ENCODE peak calls at places on chromosomes 11 and 22, in five cellular contexts. J is PC-3, H is GM23248, D is SK-N-SH, B is HCT116. V is an unnamed sample.

GRCh38 chr22:38981005-38981658 is 1.0 kb upstream of the APOBEC3B start:
- DNase-seq in J (peak), H (peak), D (no peak), B (peak), V (peak)

GRCh38 chr22:19885841-19886592 is 31.3 kb upstream of the GNB1L start:
- DNase-seq in J (no peak), H (no peak), D (no peak), B (no peak), V (no peak)

GRCh38 chr11:69711824-69712801 is 8.3 kb upstream of the FGF19 start:
- DNase-seq in J (no peak), H (no peak), D (no peak), B (peak), V (peak)

GRCh38 chr11:121340010-121340580 is 47.5 kb downstream of the SC5D start:
- DNase-seq in J (no peak), H (no peak), D (no peak), B (no peak), V (no peak)

GRCh38 chr11:69659591-69659990 is 15.6 kb downstream of the LTO1 start:
- DNase-seq in J (no peak), H (no peak), D (peak), B (no peak), V (no peak)

GRCh38 chr11:13680501-13681264 is 12.2 kb downstream of the FAR1 start:
- DNase-seq in J (no peak), H (peak), D (no peak), B (no peak), V (peak)

GRCh38 chr11:93216511-93217121 is 18.8 kb upstream of the SLC36A4 start:
- DNase-seq in J (no peak), H (no peak), D (peak), B (no peak), V (no peak)

GRCh38 chr22:44623771-44624510 is 78.1 kb upstream of the PRR5 start:
- DNase-seq in J (peak), H (no peak), D (no peak), B (no peak), V (peak)

GRCh38 chr11:9095421-9095820 is 4.0 kb upstream of the SCUBE2 start:
- DNase-seq in J (no peak), H (no peak), D (no peak), B (no peak), V (peak)

GRCh38 chr11:70106757-70107156 is 28.6 kb downstream of the ANO1 start:
- DNase-seq in J (no peak), H (no peak), D (no peak), B (no peak), V (no peak)

GRCh38 chr11:58582437-58582836 is 3.6 kb downstream of the ZFP91 start:
- DNase-seq in J (no peak), H (no peak), D (no peak), B (no peak), V (no peak)

GRCh38 chr11:19869466-19869865 is 156.8 kb downstream of the NAV2 start:
- DNase-seq in J (no peak), H (no peak), D (no peak), B (no peak), V (no peak)

GRCh38 chr22:25388866-25389540 is 169.6 kb downstream of the CRYBB2 start:
- DNase-seq in J (no peak), H (no peak), D (no peak), B (no peak), V (no peak)

GRCh38 chr11:112520293-112520692 is 259.6 kb upstream of the PLET1 start:
- DNase-seq in J (no peak), H (no peak), D (no peak), B (no peak), V (no peak)

GRCh38 chr22:24801906-24802504 is 4.0 kb upstream of the SGSM1 start:
- DNase-seq in J (no peak), H (no peak), D (no peak), B (no peak), V (no peak)

GRCh38 chr11:103488021-103488420 is 378.8 kb downstream of the DYNC2H1 start:
- DNase-seq in J (peak), H (no peak), D (no peak), B (no peak), V (no peak)

GRCh38 chr11:17541330-17541885 is 2.8 kb downstream of the USH1C start:
- DNase-seq in J (peak), H (no peak), D (no peak), B (no peak), V (no peak)

DNA sequence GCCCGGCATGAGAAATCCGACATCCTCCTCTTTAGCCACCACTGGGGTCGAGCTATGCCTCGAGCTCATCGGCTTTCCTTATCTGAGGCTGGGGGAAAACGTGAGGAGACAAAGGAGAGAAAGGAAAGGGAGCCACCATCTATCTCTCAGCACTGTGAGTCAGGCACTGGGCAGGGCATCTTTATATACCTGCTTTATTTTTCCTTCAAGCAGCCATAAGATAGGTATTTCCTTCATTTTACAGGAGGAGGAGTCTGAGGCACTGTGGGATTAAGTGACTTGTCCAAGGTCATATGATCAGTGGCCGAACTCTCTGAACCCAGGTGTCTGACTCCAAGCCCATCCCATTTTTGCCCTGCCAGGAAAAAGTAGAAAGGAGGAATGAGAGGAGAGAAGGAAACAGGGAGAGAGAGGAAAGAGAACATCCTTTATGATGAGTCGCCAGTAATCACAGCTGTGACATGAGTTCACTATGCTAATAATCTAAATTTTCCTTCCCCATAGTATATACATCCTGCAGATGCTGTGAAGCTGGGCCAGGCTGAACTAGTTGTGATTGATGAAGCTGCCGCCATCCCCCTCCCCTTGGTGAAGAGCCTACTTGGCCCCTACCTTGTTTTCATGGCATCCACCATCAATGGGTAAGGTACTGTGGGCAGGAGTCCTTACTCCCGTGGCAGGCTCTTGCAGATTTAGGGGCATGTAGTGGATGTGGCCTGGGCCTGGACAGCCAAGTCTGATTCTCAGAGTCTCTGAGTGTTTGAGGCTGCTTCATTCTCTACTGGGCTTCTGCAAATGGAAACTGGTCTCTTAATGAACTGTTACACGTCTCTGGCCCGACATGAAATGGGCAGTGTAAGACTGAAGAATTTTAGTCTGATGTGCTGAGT is 21.8 kb downstream of the NAT10 start:
- DNase-seq in J (peak), H (no peak), D (no peak), B (no peak), V (no peak)
- TF ChIP-seq EZH2phosphoT487 in J (no peak), H (no peak), D (no peak), B (no peak), V (no peak)

GRCh38 chr22:23108324-23109078 is 33.3 kb downstream of the RSPH14 start:
- DNase-seq in J (no peak), H (no peak), D (no peak), B (no peak), V (no peak)

GRCh38 chr22:23109079-23109347 is 32.8 kb downstream of the RSPH14 start:
- DNase-seq in J (no peak), H (no peak), D (no peak), B (no peak), V (no peak)

GRCh38 chr22:23105919-23106853 is 35.6 kb downstream of the RSPH14 start:
- DNase-seq in J (no peak), H (no peak), D (no peak), B (no peak), V (no peak)

GRCh38 chr22:23106906-23107367 is 34.9 kb downstream of the RSPH14 start:
- DNase-seq in J (no peak), H (no peak), D (no peak), B (no peak), V (no peak)

GRCh38 chr22:23107487-23108323 is 34.1 kb downstream of the RSPH14 start:
- DNase-seq in J (no peak), H (no peak), D (no peak), B (no peak), V (no peak)
- TF ChIP-seq EZH2phosphoT487 in J (no peak), H (no peak), D (no peak), B (no peak), V (no peak)

DNA sequence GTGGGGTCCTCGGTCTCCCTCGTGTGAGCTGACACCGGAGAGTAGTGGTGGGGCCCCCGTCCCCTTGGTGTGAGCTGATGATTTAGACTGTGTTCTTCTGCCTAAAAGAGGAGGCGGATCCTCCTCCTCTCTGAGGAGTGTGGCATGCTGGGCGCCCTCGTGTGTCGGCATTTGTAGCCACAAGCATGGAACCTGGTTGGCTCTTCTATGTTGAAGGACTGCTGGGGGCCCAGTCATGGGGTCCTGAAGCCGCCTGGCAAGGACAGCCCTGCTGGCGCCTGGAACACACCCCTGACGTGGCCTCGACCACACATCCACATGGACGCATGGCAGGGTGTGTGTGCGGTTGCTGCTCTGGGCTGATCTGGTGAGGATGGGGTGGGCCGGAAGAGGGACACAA is 50.2 kb downstream of the AP2A2 start:
- DNase-seq in J (no peak), H (peak), D (peak), B (no peak), V (peak)
- TF ChIP-seq EZH2phosphoT487 in J (no peak), H (no peak), D (no peak), B (no peak), V (no peak)

GRCh38 chr22:22754961-22755777 is 110.8 kb downstream of the GGTLC2 start:
- DNase-seq in J (no peak), H (no peak), D (no peak), B (no peak), V (no peak)
- TF ChIP-seq EZH2phosphoT487 in J (no peak), H (no peak), D (no peak), B (no peak), V (no peak)

GRCh38 chr11:118625976-118626375 is 18.6 kb downstream of the PHLDB1 start:
- DNase-seq in J (no peak), H (no peak), D (peak), B (no peak), V (peak)
- TF ChIP-seq EZH2phosphoT487 in J (no peak), H (no peak), D (no peak), B (no peak), V (no peak)

DNA sequence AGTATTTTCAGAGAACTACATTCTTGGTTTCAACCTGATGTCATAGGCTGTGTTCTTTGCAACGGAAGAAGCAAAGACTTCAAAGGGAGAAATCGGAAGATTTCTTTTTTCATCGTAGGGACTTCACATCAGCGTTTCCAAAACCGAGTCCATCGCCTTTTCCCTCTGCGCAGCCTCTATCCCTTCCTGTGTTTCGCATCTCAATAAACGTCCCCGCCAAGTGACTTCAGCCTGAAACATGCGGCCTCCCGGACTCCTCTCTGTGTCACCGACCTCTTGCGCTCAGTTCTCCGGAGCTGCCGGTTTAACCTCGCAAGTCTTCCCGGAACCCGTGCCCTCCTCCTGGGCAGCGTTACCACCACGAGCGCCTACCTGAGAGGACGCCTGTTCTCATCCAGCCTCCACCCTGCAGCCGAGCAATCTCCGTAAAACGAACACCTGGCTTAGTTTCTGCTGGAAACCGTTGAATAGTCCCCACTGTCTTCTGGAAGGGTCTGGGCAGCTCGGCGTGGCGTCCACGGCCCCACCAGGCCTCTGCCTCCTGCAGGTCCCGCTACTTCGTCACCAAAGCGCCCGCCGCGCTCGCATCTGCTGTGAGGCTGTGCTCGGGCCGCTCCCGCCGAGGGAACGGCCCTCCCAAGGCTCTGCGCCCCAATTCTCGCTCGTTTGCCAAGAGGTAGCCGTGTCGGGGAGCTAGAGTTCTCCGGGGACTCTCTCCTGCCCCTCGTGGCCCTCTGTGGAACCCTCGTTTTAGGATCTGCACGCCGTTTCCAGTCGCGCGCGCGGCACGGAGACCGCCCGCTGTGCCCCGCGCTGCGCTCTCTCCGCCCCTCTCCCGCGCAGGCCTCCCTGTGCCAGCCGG is at the start of gene GLB1L3:
- DNase-seq in J (no peak), H (peak), D (peak), B (no peak), V (peak)
- TF ChIP-seq EZH2phosphoT487 in J (peak), H (no peak), D (no peak), B (no peak), V (no peak)

GRCh38 chr11:6653656-6654055 is 2.0 kb downstream of the DCHS1 start:
- DNase-seq in J (no peak), H (no peak), D (no peak), B (no peak), V (no peak)

GRCh38 chr11:6655790-6656580 is at the start of gene DCHS1:
- DNase-seq in J (no peak), H (peak), D (peak), B (no peak), V (peak)

GRCh38 chr11:6656581-6656915 is 939 bp upstream of the DCHS1 start:
- DNase-seq in J (no peak), H (no peak), D (no peak), B (no peak), V (no peak)

GRCh38 chr11:6654281-6655019 is 1.2 kb downstream of the DCHS1 start:
- DNase-seq in J (no peak), H (no peak), D (peak), B (no peak), V (no peak)

GRCh38 chr11:6655020-6655789 is 404 bp downstream of the DCHS1 start:
- DNase-seq in J (no peak), H (peak), D (peak), B (no peak), V (peak)
- TF ChIP-seq EZH2phosphoT487 in J (no peak), H (no peak), D (no peak), B (no peak), V (no peak)

V was measured in GM23338.